ENCODE peak calls at places on chromosomes 6 and 20, in seven cellular contexts. P is hepatocyte, X is WERI-Rb-1, S is breast epithelium, D is PC-3, G is pancreas, A is colonic mucosa. Q is an unnamed sample.

GRCh38 chr20:36666181-36666740 is 20.3 kb upstream of the SLA2 start:
- DNase-seq in P (no peak), S (no peak), A (no peak), X (no peak), D (peak), G (no peak), Q (no peak)

GRCh38 chr6:156977527-156978291 is 200.5 kb downstream of the ARID1B start:
- DNase-seq in X (no peak), S (no peak), G (peak), P (no peak), D (no peak), A (no peak), Q (no peak)

GRCh38 chr6:85015396-85015990 is 251.1 kb upstream of the TBX18 start:
- DNase-seq in G (peak), D (peak), S (no peak), A (peak), X (peak), P (peak), Q (no peak)

GRCh38 chr6:84027340-84028183 is 6.0 kb upstream of the MRAP2 start:
- DNase-seq in G (peak), S (no peak), P (peak), X (no peak), D (peak), A (peak), Q (no peak)

GRCh38 chr6:77502966-77503365 is 39.7 kb upstream of the HTR1B start:
- DNase-seq in X (no peak), D (no peak), P (no peak), S (no peak), G (no peak), A (no peak), Q (no peak)

GRCh38 chr6:142881771-142882170 is 63.2 kb downstream of the HIVEP2 start:
- DNase-seq in G (no peak), D (no peak), S (no peak), A (no peak), P (peak), X (peak), Q (no peak)

GRCh38 chr20:61667056-61667792 is 398.5 kb downstream of the TAF4 start:
- DNase-seq in S (no peak), D (no peak), A (no peak), G (no peak), X (no peak), P (no peak), Q (peak)

GRCh38 chr6:28709478-28710349 is 184.0 kb downstream of the GPX5 start:
- DNase-seq in P (no peak), S (no peak), X (no peak), A (no peak), G (no peak), D (no peak), Q (no peak)

GRCh38 chr6:110475255-110475654 is 1.2 kb downstream of the SLC22A16 start:
- DNase-seq in D (no peak), G (no peak), S (no peak), X (no peak), P (no peak), A (no peak), Q (peak)

GRCh38 chr6:158972241-158973233 is 27.5 kb downstream of the RSPH3 start:
- DNase-seq in G (no peak), D (peak), X (no peak), P (peak), S (no peak), A (no peak), Q (no peak)

GRCh38 chr6:135052939-135053338 is 1.7 kb downstream of the HBS1L start:
- DNase-seq in G (no peak), X (no peak), P (no peak), S (no peak), D (no peak), A (no peak), Q (no peak)

GRCh38 chr6:168516941-168517741 is 76.2 kb downstream of the SMOC2 start:
- DNase-seq in P (no peak), S (no peak), X (no peak), A (no peak), D (no peak), G (no peak), Q (no peak)

GRCh38 chr20:38426006-38426405 is 9.1 kb downstream of the SNHG17 start:
- DNase-seq in G (no peak), X (no peak), P (peak), D (peak), A (no peak), S (no peak), Q (no peak)

GRCh38 chr20:38855356-38855755 is 49.9 kb downstream of the PPP1R16B start:
- DNase-seq in D (no peak), A (no peak), X (no peak), G (no peak), S (no peak), P (no peak), Q (no peak)

GRCh38 chr6:163820745-163821456 is 406.4 kb downstream of the QKI start:
- DNase-seq in S (no peak), D (no peak), G (no peak), X (no peak), A (no peak), P (no peak), Q (no peak)

GRCh38 chr20:33789109-33789857 is 21.9 kb upstream of the CHMP4B start:
- DNase-seq in X (no peak), P (peak), S (peak), D (peak), A (peak), G (peak), Q (no peak)

GRCh38 chr20:36575066-36575743 is 1.8 kb downstream of the TGIF2 start:
- DNase-seq in G (peak), D (peak), S (peak), X (no peak), P (peak), A (peak), Q (no peak)

GRCh38 chr6:136326038-136326561 is 36.5 kb upstream of the BCLAF1 start:
- DNase-seq in A (no peak), P (peak), G (no peak), S (no peak), D (no peak), X (peak), Q (no peak)

GRCh38 chr20:61958773-61959172 is 106.9 kb downstream of the TAF4 start:
- DNase-seq in X (no peak), P (no peak), A (no peak), G (peak), S (no peak), D (no peak), Q (no peak)

GRCh38 chr20:28562510-28562898 is 2695.0 kb upstream of the DEFB115 start:
- DNase-seq in X (no peak), S (no peak), P (peak), A (no peak), D (peak), G (no peak), Q (no peak)

GRCh38 chr6:108735991-108736345 is 112.3 kb upstream of the ARMC2 start:
- DNase-seq in P (no peak), S (no peak), D (no peak), G (no peak), A (peak), X (no peak), Q (no peak)

GRCh38 chr6:87698618-87699017 is 3.4 kb downstream of the AKIRIN2 start:
- DNase-seq in P (no peak), D (peak), G (no peak), S (no peak), X (no peak), A (no peak), Q (no peak)

GRCh38 chr20:38198238-38198861 is 33.3 kb upstream of the TGM2 start:
- DNase-seq in G (no peak), X (no peak), P (no peak), A (no peak), D (peak), S (no peak), Q (no peak)

GRCh38 chr20:23085415-23086055 is 589 bp downstream of the CD93 start:
- DNase-seq in S (no peak), X (no peak), A (no peak), G (no peak), P (no peak), D (no peak), Q (peak)

GRCh38 chr20:14522595-14522994 is 185.2 kb upstream of the FLRT3 start:
- DNase-seq in A (no peak), X (no peak), P (no peak), S (no peak), G (no peak), D (no peak), Q (no peak)

GRCh38 chr20:25233016-25233772 is 14.7 kb upstream of the PYGB start:
- DNase-seq in A (peak), D (peak), X (no peak), G (peak), S (peak), P (peak), Q (no peak)

GRCh38 chr20:2006452-2007381 is 12.9 kb upstream of the PDYN start:
- DNase-seq in P (peak), S (no peak), G (no peak), X (peak), A (no peak), D (peak), Q (no peak)

GRCh38 chr6:170274713-170275560 is 15.9 kb downstream of the DLL1 start:
- DNase-seq in A (no peak), P (no peak), S (no peak), D (no peak), G (no peak), X (no peak), Q (peak)

GRCh38 chr20:44009679-44009992 is 95.0 kb downstream of the TOX2 start:
- DNase-seq in A (no peak), X (no peak), P (no peak), S (no peak), G (no peak), D (no peak), Q (no peak)
- H3K27ac ChIP-seq in A (peak), X (no peak), P (no peak), S (no peak), G (no peak), D (no peak), Q (no peak)

DNA sequence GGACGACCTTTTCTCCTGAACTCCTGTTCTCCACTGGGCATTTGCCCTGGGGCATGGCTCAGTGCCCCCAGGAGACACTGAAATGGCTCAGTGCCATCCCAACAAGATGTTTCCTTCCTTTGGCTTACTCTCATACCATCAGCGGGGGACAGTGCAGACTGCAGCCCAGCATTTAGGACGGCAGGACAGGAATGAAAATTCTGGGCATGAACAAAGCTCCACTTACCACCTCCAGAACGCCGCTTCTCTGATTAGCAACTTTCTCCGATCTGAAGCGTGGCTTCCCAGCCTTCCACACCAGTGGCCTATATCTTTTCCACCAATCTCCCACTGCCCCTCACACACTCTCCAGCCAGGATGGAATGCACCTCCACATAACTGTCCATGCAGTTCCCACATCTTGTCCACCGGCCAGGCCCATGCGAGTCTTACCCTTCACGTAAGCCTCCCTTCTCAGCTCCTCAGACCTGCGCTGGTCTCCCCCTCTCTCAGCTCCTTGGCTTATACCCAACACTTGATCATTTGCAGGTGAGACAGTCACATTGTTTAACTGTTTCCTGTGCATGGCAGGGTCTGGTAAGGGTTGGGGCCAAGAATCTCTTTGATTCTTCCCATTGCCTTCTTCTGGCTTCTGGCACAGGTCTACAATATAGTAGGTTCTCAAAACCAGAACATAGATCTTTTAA is 114.5 kb downstream of the FYN start:
- DNase-seq in P (no peak), D (no peak), G (no peak), S (no peak), X (no peak), A (no peak), Q (no peak)
- H3K27ac ChIP-seq in P (no peak), D (no peak), G (no peak), S (peak), X (no peak), A (peak), Q (peak)

GRCh38 chr20:64055893-64056638 is 6.6 kb upstream of the SOX18 start:
- DNase-seq in X (no peak), P (peak), A (no peak), S (no peak), G (no peak), D (peak), Q (peak)

GRCh38 chr20:64052326-64052722 is 2.9 kb upstream of the SOX18 start:
- DNase-seq in S (no peak), D (no peak), X (no peak), P (no peak), G (no peak), A (no peak), Q (no peak)

GRCh38 chr20:64052987-64053840 is 3.8 kb upstream of the SOX18 start:
- DNase-seq in P (no peak), S (no peak), X (no peak), G (no peak), D (no peak), A (no peak), Q (no peak)

GRCh38 chr20:64055396-64055892 is 6.0 kb upstream of the SOX18 start:
- DNase-seq in S (no peak), G (no peak), P (no peak), D (no peak), A (no peak), X (no peak), Q (no peak)

GRCh38 chr20:64053841-64054661 is 4.6 kb upstream of the SOX18 start:
- DNase-seq in D (peak), X (peak), A (no peak), G (no peak), P (peak), S (no peak), Q (peak)
- H3K27ac ChIP-seq in D (no peak), X (peak), A (no peak), G (no peak), P (no peak), S (peak), Q (peak)

DNA sequence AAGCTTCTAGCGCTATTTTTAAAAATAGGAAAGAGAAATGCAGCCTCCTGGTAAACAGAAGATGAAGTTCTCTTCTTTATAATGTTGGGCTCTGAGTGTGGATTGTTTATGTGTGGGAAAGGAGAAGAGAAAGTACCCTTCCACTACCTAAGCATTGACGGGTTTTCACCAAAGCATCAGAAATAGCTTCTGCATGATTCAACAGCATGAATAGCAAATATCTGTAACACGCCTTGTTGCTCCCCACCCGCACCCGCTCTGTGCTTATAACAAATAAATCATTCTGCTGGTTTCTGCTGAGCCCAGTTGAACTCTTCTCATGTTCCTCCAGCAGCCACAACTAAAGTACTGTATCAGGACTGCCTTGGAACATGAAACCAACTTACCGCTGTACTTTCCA is 20.7 kb downstream of the TXLNB start:
- DNase-seq in G (no peak), A (no peak), X (no peak), P (no peak), D (peak), S (no peak), Q (peak)
- H3K27ac ChIP-seq in G (no peak), A (no peak), X (no peak), P (no peak), D (no peak), S (no peak), Q (peak)

DNA sequence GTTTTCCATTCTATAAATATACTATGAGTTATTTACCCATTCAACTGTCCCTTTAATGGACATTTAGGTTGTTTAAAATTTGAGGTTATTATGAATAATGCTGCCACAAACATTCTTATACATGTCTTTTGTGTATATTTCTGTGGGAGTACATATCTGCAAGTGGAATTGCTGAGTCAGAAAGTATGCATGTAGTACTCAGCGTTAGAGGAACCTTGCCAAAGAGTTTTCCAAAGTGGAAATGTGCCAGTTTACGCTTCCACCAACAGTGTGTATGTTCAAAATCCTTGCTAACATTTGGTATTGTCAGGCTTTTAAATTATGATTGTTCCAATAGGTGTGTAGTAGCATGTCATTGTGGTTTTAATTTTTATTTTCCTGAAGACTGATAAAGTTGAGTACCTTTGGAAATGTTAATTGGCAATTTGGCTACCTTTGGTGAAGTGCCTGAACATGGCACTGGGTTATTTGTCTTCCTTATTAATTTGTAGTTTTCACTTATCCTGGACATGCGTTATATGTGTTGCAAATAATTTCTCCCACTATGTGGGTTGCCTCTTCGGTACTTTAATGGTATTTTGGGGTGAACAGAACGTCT is 341.2 kb downstream of the CD83 start:
- DNase-seq in G (no peak), S (no peak), A (no peak), D (peak), X (no peak), P (peak), Q (no peak)
- H3K27ac ChIP-seq in G (no peak), S (no peak), A (no peak), D (peak), X (no peak), P (no peak), Q (no peak)

GRCh38 chr20:57037689-57038088 is 228.8 kb downstream of the BMP7 start:
- DNase-seq in P (no peak), A (no peak), D (no peak), X (no peak), S (no peak), G (no peak), Q (no peak)
- H3K27ac ChIP-seq in P (no peak), A (no peak), D (no peak), X (no peak), S (no peak), G (no peak), Q (no peak)

DNA sequence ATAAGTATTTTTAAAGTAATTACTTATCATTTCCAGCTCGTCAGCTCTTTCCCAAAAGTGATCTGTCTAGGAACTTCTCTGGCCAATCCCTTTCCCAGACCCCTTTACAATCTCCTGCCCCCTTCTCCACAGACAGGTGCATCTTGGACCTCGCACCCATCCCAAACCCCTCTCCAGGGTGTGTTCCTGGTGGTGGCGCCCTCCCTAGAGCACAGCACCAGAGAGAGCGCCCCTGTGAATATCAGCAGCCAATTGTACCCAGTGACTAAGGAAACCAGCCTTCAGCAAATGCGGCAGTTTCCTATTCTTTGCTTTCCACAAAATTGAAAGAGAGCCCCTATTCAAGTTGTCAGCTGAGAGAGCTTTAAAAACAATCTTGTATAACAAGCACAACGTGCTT is 157.7 kb downstream of the RNASET2 start:
- DNase-seq in P (no peak), X (no peak), G (no peak), D (no peak), A (no peak), S (no peak), Q (no peak)
- H3K27ac ChIP-seq in P (no peak), X (no peak), G (no peak), D (no peak), A (no peak), S (no peak), Q (no peak)

GRCh38 chr20:21780528-21780927 is 75.1 kb downstream of the PAX1 start:
- DNase-seq in D (no peak), X (no peak), A (no peak), S (no peak), P (no peak), G (no peak), Q (no peak)
- H3K27ac ChIP-seq in D (no peak), X (no peak), A (no peak), S (no peak), P (no peak), G (no peak), Q (no peak)